ENCODE peak calls at places on chromosomes 5 and 9, in five cellular contexts. Q is fibroblast of pulmonary artery, O is K562, U is fibroblast of the aortic adventitia, Y is A549. C is an unnamed sample.

GRCh38 chr9:133591985-133592384 is 17.2 kb downstream of the FAM163B start:
- DNase-seq in Q (no peak), O (no peak), U (no peak), Y (no peak), C (no peak)

GRCh38 chr5:3905521-3905920 is 309.9 kb downstream of the IRX1 start:
- DNase-seq in Q (no peak), O (no peak), U (no peak), Y (no peak), C (no peak)

GRCh38 chr9:137970098-137970497 is 92.5 kb downstream of the CACNA1B start:
- DNase-seq in Q (no peak), O (no peak), U (no peak), Y (no peak), C (no peak)

GRCh38 chr9:72560086-72560485 is 38.7 kb downstream of the TMC1 start:
- DNase-seq in Q (no peak), O (no peak), U (no peak), Y (no peak), C (no peak)

GRCh38 chr5:135482383-135482933 is 30.3 kb upstream of the TIFAB start:
- DNase-seq in Q (no peak), O (peak), U (no peak), Y (no peak), C (no peak)

GRCh38 chr5:179530069-179530998 is 20.0 kb upstream of the RUFY1 start:
- DNase-seq in Q (peak), O (peak), U (no peak), Y (no peak), C (no peak)

GRCh38 chr9:98362624-98363023 is 107.2 kb upstream of the TBC1D2 start:
- DNase-seq in Q (no peak), O (no peak), U (no peak), Y (no peak), C (no peak)

GRCh38 chr5:57117601-57118000 is 56.3 kb upstream of the GPBP1 start:
- DNase-seq in Q (no peak), O (no peak), U (no peak), Y (no peak), C (no peak)

GRCh38 chr5:66209794-66210193 is 65.7 kb downstream of the SREK1 start:
- DNase-seq in Q (no peak), O (no peak), U (no peak), Y (no peak), C (peak)

GRCh38 chr5:61280205-61280604 is 51.9 kb upstream of the ZSWIM6 start:
- DNase-seq in Q (peak), O (no peak), U (peak), Y (no peak), C (peak)

DNA sequence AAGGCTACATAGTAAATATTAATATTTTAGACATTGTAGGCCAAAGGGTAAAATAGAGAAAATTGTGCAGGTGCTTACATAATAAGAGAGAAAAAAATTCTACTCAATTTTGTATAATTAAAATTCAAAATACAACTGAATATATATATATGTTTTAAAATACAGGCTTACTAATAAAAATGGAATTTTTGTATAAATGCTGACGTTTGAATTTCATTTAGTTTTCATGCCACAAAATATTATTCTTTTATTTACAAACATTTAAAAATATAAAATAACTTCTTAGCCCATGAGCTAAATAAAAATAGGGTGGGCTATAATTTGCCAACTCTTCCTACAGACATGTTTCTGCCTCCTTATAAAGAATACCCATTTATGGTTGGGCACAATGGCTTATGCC is 328.6 kb downstream of the TRPM3 start:
- DNase-seq in Q (no peak), O (no peak), U (no peak), Y (no peak), C (no peak)
- H3K4me3 ChIP-seq in Q (no peak), O (no peak), U (no peak), Y (no peak), C (no peak)

GRCh38 chr5:144596517-144596916 is 425.8 kb downstream of the KCTD16 start:
- DNase-seq in Q (no peak), O (no peak), U (no peak), Y (no peak), C (no peak)

GRCh38 chr5:144594919-144595318 is 424.2 kb downstream of the KCTD16 start:
- DNase-seq in Q (no peak), O (no peak), U (no peak), Y (no peak), C (no peak)

DNA sequence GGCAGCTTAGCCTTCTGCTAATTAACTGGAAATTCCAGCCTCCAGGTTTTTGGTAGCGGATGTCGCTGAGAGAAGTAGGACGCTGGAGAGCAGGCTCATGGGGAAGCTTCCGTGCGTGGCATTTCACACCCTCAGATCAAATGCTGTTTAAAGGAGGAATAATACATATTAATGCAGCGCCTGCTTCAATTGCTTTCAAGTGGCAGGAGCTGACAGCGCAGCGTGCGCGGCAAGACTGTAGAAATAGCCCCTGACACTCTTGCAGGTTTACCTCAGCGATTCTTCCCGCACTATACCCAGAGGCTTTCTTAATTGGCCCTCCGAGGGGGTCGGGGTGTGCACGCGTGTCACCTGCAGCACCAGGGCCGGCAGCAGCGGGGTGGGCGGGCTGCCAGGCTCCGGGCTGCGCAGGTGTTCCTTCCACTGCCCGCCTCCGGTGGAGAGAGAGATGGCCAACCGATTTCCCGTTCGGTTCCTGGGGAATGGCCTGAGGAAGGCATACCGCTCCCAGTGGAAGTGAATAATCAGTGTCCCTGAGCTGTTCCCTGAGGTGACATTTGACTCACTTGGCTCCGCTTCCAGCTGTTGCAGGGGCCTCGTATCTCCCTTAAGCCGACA is 427.9 kb downstream of the KCTD16 start:
- DNase-seq in Q (no peak), O (no peak), U (no peak), Y (no peak), C (no peak)
- TF ChIP-seq CTCF in Q (no peak), O (no peak), U (no peak), Y (no peak), C (no peak)

GRCh38 chr9:68643901-68644809 is 60.9 kb upstream of the PIP5K1B start:
- DNase-seq in Q (no peak), O (peak), U (no peak), Y (no peak), C (no peak)
- H3K4me3 ChIP-seq in Q (no peak), O (no peak), U (no peak), Y (no peak), C (no peak)

GRCh38 chr5:45038366-45038987 is 229.7 kb downstream of the MRPS30 start:
- DNase-seq in Q (peak), O (peak), U (peak), Y (peak), C (peak)
- TF ChIP-seq CTCF in Q (peak), O (peak), U (peak), Y (peak), C (peak)

DNA sequence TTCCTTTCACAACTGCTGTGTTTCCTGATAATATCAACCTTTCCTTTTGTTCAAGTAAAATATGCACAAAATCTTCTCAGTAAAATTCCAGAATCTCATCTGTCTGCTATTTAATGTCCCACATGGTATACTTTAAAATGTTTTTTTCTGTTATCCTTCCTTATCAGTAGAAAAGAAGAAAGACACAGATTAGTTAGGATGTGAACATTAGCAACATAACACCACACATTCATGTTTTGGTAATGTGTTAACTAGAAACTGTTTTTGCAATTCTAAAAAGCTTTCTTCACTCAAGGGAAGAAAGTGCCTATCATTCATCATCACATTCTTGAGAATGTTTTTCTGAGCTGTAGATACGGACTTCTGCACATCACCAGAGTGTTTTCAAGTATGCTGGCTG is 10.4 kb upstream of the ARSB start:
- DNase-seq in Q (no peak), O (no peak), U (no peak), Y (no peak), C (no peak)
- H3K4me3 ChIP-seq in Q (no peak), O (no peak), U (no peak), Y (no peak), C (no peak)

GRCh38 chr5:113336975-113337374 is 97.8 kb downstream of the TSSK1B start:
- DNase-seq in Q (peak), O (peak), U (peak), Y (peak), C (peak)
- TF ChIP-seq CTCF in Q (peak), O (peak), U (peak), Y (peak), C (peak)